ENCODE peak calls at places on chromosomes 3 and 15, in five cellular contexts. M is A549, B is cardiac muscle cell, P is HepG2, N is fibroblast of lung. U is an unnamed sample.

GRCh38 chr3:195312714-195313113 is 41.8 kb upstream of the XXYLT1 start:
- DNase-seq in M (no peak), B (no peak), P (no peak), N (no peak), U (no peak)

GRCh38 chr3:13495921-13496723 is 16.0 kb downstream of the HDAC11 start:
- DNase-seq in M (peak; percentile 59), B (peak; percentile 88), P (peak; percentile 49), N (peak; percentile 88), U (peak; percentile 69)

GRCh38 chr15:58910456-58910855 is 23.0 kb downstream of the SLTM start:
- DNase-seq in M (no peak), B (no peak), P (no peak), N (no peak), U (no peak)

GRCh38 chr3:98612587-98612986 is 19.2 kb upstream of the CPOX start:
- DNase-seq in M (no peak), B (peak; percentile 3), P (peak; percentile 43), N (no peak), U (no peak)

GRCh38 chr3:50503504-50503903 is at the start of gene CACNA2D2:
- DNase-seq in M (peak; percentile 33), B (peak; percentile 14), P (no peak), N (no peak), U (no peak)

GRCh38 chr3:86995537-86995936 is 4.6 kb upstream of the VGLL3 start:
- DNase-seq in M (no peak), B (peak; percentile 91), P (no peak), N (peak; percentile 90), U (no peak)

GRCh38 chr3:128800241-128801187 is 74.5 kb downstream of the RAB7A start:
- DNase-seq in M (no peak), B (no peak), P (no peak), N (no peak), U (no peak)

GRCh38 chr3:143808999-143809700 is 39.1 kb downstream of the SLC9A9 start:
- DNase-seq in M (no peak), B (peak; percentile 32), P (no peak), N (peak; percentile 94), U (peak; percentile 32)

GRCh38 chr3:17013050-17013449 is 128.3 kb downstream of the PLCL2 start:
- DNase-seq in M (no peak), B (no peak), P (no peak), N (no peak), U (no peak)

GRCh38 chr15:23565395-23566069 is at the start of gene MKRN3:
- DNase-seq in M (peak; percentile 35), B (peak; percentile 49), P (peak; percentile 44), N (peak; percentile 58), U (peak; percentile 27)

GRCh38 chr15:62740141-62741004 is 302.2 kb upstream of the TPM1 start:
- DNase-seq in M (peak; percentile 28), B (peak; percentile 64), P (no peak), N (peak; percentile 51), U (no peak)

GRCh38 chr3:65328148-65328547 is 640.3 kb upstream of the ADAMTS9 start:
- DNase-seq in M (no peak), B (no peak), P (no peak), N (no peak), U (no peak)

GRCh38 chr3:52488746-52489145 is 6.4 kb upstream of the STAB1 start:
- DNase-seq in M (no peak), B (no peak), P (no peak), N (no peak), U (no peak)

GRCh38 chr15:52424856-52425431 is 103.7 kb downstream of the MYO5A start:
- DNase-seq in M (no peak), B (no peak), P (no peak), N (no peak), U (no peak)

GRCh38 chr3:104397713-104398112 is 969.0 kb upstream of the ALCAM start:
- DNase-seq in M (no peak), B (no peak), P (no peak), N (no peak), U (no peak)

GRCh38 chr3:106160396-106160795 is 291.6 kb upstream of the CBLB start:
- DNase-seq in M (no peak), B (no peak), P (no peak), N (no peak), U (no peak)

GRCh38 chr3:127628788-127629456 is at the start of gene PODXL2:
- DNase-seq in M (peak; percentile 56), B (peak; percentile 72), P (peak; percentile 28), N (peak; percentile 43), U (no peak)

GRCh38 chr15:96462768-96463167 is 132.3 kb downstream of the NR2F2 start:
- DNase-seq in M (no peak), B (peak; percentile 0), P (no peak), N (peak; percentile 14), U (no peak)
- TF ChIP-seq CTCF in M (no peak), B (peak; percentile 8), P (no peak), N (peak; percentile 31), U (peak; percentile 44)

GRCh38 chr15:71747128-71748083 is 62.9 kb upstream of the NR2E3 start:
- DNase-seq in M (peak; percentile 98), B (peak; percentile 47), P (peak; percentile 87), N (peak; percentile 83), U (peak; percentile 23)
- H3K27ac ChIP-seq in M (peak overlapping the region; percentile 99), B (no peak overlapping the region), P (peak overlapping the region; percentile 29), N (no peak overlapping the region), U (no peak overlapping the region)

GRCh38 chr3:150520408-150520807 is 25.9 kb downstream of the SERP1 start:
- DNase-seq in M (no peak), B (no peak), P (no peak), N (no peak), U (no peak)
- H3K4me3 ChIP-seq in M (peak overlapping the region; percentile 39), B (no peak overlapping the region), P (peak overlapping the region; percentile 68), N (peak overlapping the region; percentile 25), U (no peak overlapping the region)

DNA sequence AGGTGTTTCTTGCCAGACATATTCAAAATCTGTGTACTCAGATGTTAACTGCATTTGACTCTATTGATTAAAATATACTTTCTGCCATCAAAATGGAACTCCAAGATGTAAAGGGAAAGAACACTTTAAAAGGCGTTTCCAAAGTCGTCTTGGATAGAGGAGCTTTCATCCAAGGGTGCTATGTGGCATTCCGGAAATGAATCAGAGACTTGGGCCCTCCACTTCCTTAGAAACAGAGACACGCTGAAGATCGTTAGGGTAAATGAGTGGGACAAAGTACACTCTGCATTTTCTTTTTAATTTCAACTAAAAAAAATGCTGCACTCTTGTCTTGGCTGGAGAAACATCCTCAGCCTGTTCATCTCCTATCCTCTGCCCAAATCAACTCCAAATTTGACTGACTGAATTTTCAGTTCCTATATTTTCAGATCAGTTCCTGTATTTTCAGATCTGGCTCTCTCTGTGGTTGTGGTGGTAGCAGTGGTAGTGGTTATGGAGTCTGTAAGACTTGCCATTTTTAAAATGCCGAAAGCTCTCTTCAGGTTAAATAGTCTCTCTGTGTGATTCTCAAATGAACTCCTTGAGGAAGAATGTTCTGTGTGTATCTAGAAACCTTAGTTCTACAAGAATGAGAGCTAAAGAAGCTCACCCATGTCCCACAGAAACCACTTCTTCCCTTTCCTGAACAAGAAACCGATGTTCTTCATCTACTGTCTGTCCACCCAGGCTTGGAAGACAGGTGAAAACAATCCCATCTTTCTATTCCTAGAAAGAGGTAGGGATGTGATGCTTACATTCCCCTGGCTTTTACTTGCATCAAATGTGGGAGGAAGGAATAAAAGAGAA is 156.8 kb upstream of the ICE2 start:
- DNase-seq in M (no peak), B (peak; percentile 38), P (no peak), N (no peak), U (no peak)
- TF ChIP-seq CTCF in M (no peak), B (no peak), P (no peak), N (no peak), U (no peak)

GRCh38 chr15:29670266-29670665 is 152.0 kb downstream of the TJP1 start:
- DNase-seq in M (no peak), B (no peak), P (no peak), N (no peak), U (no peak)
- H3K27ac ChIP-seq in M (peak overlapping the region; percentile 91), B (no peak overlapping the region), P (no peak overlapping the region), N (no peak overlapping the region), U (no peak overlapping the region)

GRCh38 chr15:46091860-46092450 is 457.1 kb downstream of the SQOR start:
- DNase-seq in M (peak; percentile 1), B (peak; percentile 29), P (peak; percentile 12), N (peak; percentile 47), U (peak; percentile 4)
- H3K4me3 ChIP-seq in M (no peak overlapping the region), B (no peak overlapping the region), P (no peak overlapping the region), N (no peak overlapping the region), U (no peak overlapping the region)

GRCh38 chr3:140752499-140752898 is 74.6 kb downstream of the TRIM42 start:
- DNase-seq in M (no peak), B (no peak), P (no peak), N (no peak), U (no peak)
- TF ChIP-seq CTCF in M (no peak), B (no peak), P (peak; percentile 27), N (no peak), U (no peak)

DNA sequence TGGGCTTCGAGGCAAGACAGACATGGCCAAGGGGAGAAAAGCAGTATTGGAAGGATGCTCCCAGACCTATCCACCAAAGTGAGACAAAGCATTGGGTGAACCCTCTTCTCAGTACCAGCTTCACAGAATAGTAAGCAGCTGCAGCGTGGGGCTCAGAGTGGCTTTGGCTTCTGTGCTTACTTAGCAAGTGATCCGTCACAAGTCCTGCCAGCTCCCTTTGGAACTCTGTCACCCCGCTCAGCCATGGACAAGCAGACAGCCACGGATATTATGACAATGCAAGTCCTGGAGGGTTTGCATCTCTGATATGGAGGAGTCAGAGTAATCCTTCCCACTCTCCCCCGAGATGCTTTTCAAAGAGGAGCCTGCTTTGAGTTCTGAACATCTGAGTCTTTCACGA is 90.8 kb downstream of the SLCO3A1 start:
- DNase-seq in M (no peak), B (no peak), P (no peak), N (no peak), U (no peak)
- H3K27ac ChIP-seq in M (no peak overlapping the region), B (no peak overlapping the region), P (no peak overlapping the region), N (no peak overlapping the region), U (no peak overlapping the region)

GRCh38 chr15:57297630-57298029 is 78.7 kb upstream of the CGNL1 start:
- DNase-seq in M (no peak), B (no peak), P (no peak), N (no peak), U (no peak)

GRCh38 chr15:57302640-57303257 is 73.6 kb upstream of the CGNL1 start:
- DNase-seq in M (no peak), B (no peak), P (peak; percentile 59), N (no peak), U (no peak)

GRCh38 chr15:57298204-57298603 is 78.1 kb upstream of the CGNL1 start:
- DNase-seq in M (no peak), B (no peak), P (no peak), N (peak; percentile 19), U (peak; percentile 32)

GRCh38 chr15:57298843-57299550 is 77.3 kb upstream of the CGNL1 start:
- DNase-seq in M (no peak), B (no peak), P (no peak), N (no peak), U (no peak)

GRCh38 chr15:57301307-57301706 is 75.0 kb upstream of the CGNL1 start:
- DNase-seq in M (no peak), B (no peak), P (no peak), N (no peak), U (no peak)
- H3K4me3 ChIP-seq in M (no peak overlapping the region), B (no peak overlapping the region), P (no peak overlapping the region), N (no peak overlapping the region), U (no peak overlapping the region)